ENCODE peak calls at places on chromosomes 4 and X, in eight cellular contexts. Q is pons; G is ELF-1; O is AG04449; P is stimulated activated CD8-positive, alpha-beta memory T cell treated with anti-CD3 and anti-CD28 coated beads, Interleukin-12 subunit alpha, Interleukin-12 subunit beta, amount 100 ng/mL, for 4 hours; Z is GM19239; B is activated T-helper 1 cell treated with anti-CD3 and anti-CD28 coated beads, Interleukin-2, amount 50 U/mL, for 16 hours; J is T-cell. E is an unnamed sample.
A peak's percentile ranks its signal among the peaks of the same experiment; 100 is the strongest.

GRCh38 chr4:15754323-15754722 is 23.8 kb upstream of the CD38 start:
- DNase-seq in Q (no peak), G (no peak), O (no peak), P (no peak), Z (no peak), B (no peak), J (peak; percentile 52), E (no peak)

GRCh38 chrX:97898798-97899197 is 1015.1 kb downstream of the RPA4 start:
- DNase-seq in Q (no peak), G (no peak), O (peak; percentile 9), P (no peak), Z (no peak), B (no peak), J (no peak), E (no peak)

GRCh38 chrX:27555514-27555913 is 34.6 kb upstream of the DCAF8L2 start:
- DNase-seq in Q (peak; percentile 30), G (peak; percentile 37), O (no peak), P (no peak), Z (no peak), B (no peak), J (no peak), E (no peak)

GRCh38 chrX:40644821-40645358 is 2.5 kb downstream of the CXorf38 start:
- DNase-seq in Q (peak; percentile 79), G (no peak), O (no peak), P (peak; percentile 25), Z (no peak), B (peak; percentile 21), J (peak; percentile 59), E (peak; percentile 3)

GRCh38 chrX:83509246-83509801 is 1.2 kb downstream of the POU3F4 start:
- DNase-seq in Q (no peak), G (no peak), O (no peak), P (no peak), Z (no peak), B (no peak), J (no peak), E (no peak)

GRCh38 chrX:131977619-131978018 is 45.5 kb upstream of the STK26 start:
- DNase-seq in Q (no peak), G (no peak), O (no peak), P (no peak), Z (no peak), B (no peak), J (no peak), E (no peak)

GRCh38 chrX:134435894-134436293 is 24.1 kb upstream of the HPRT1 start:
- DNase-seq in Q (no peak), G (no peak), O (no peak), P (no peak), Z (no peak), B (no peak), J (no peak), E (no peak)

GRCh38 chr4:142282870-142283431 is 563.1 kb downstream of the INPP4B start:
- DNase-seq in Q (peak; percentile 17), G (no peak), O (no peak), P (no peak), Z (no peak), B (no peak), J (no peak), E (no peak)

GRCh38 chrX:32966956-32967355 is 244.4 kb downstream of the DMD start:
- DNase-seq in Q (no peak), G (no peak), O (no peak), P (no peak), Z (no peak), B (no peak), J (no peak), E (no peak)